ENCODE peak calls at places on chromosomes 16 and 17, in six cellular contexts. N is prostate gland, D is left ventricle myocardium inferior, J is Peyer's patch, C is A549, Y is AG04450. W is an unnamed sample.

GRCh38 chr17:78748730-78749317 is 33.2 kb downstream of the CYTH1 start:
- DNase-seq in N (peak; percentile 41), C (no peak), D (peak; percentile 50), Y (no peak), J (peak; percentile 91), W (peak; percentile 50)

GRCh38 chr16:47734987-47735594 is 274.0 kb downstream of the PHKB start:
- DNase-seq in J (no peak), N (peak; percentile 59), Y (no peak), D (no peak), C (no peak), W (no peak)

GRCh38 chr16:12293017-12293618 is 316.6 kb downstream of the SNX29 start:
- DNase-seq in Y (no peak), N (no peak), J (no peak), D (no peak), C (no peak), W (no peak)

GRCh38 chr16:68759062-68759461 is 22.0 kb downstream of the CDH1 start:
- DNase-seq in Y (no peak), N (no peak), D (no peak), J (no peak), C (no peak), W (no peak)

GRCh38 chr16:89367538-89368059 is 122.8 kb downstream of the ANKRD11 start:
- DNase-seq in Y (no peak), J (no peak), N (no peak), C (no peak), D (no peak), W (no peak)

GRCh38 chr17:59641799-59642484 is 22.2 kb downstream of the CLTC start:
- DNase-seq in D (no peak), Y (no peak), N (no peak), J (no peak), C (no peak), W (no peak)

GRCh38 chr17:8438441-8438840 is 2.8 kb downstream of the NDEL1 start:
- DNase-seq in C (no peak), J (no peak), D (no peak), Y (no peak), N (no peak), W (no peak)

GRCh38 chr16:87127061-87127765 is 190.0 kb downstream of the C16orf95 start:
- DNase-seq in D (peak; percentile 50), N (no peak), J (no peak), C (no peak), Y (no peak), W (no peak)

GRCh38 chr17:61306003-61306402 is 93.6 kb upstream of the TBX2 start:
- DNase-seq in N (no peak), C (no peak), D (no peak), J (no peak), Y (no peak), W (no peak)

GRCh38 chr17:48429156-48429555 is 858 bp downstream of the SKAP1 start:
- DNase-seq in N (no peak), Y (no peak), D (no peak), C (no peak), J (peak; percentile 58), W (no peak)

GRCh38 chr17:17175917-17176316 is 30.2 kb downstream of the PLD6 start:
- DNase-seq in D (no peak), C (no peak), Y (no peak), J (peak; percentile 69), N (no peak), W (no peak)

GRCh38 chr17:4101127-4101798 is 41.6 kb downstream of the ZZEF1 start:
- DNase-seq in Y (no peak), J (peak; percentile 42), C (peak; percentile 31), N (no peak), D (no peak), W (no peak)

GRCh38 chr16:85249418-85249817 is 137.1 kb upstream of the CIBAR2 start:
- DNase-seq in D (no peak), N (no peak), Y (no peak), J (no peak), C (no peak), W (no peak)

GRCh38 chr17:21042434-21043295 is at the start of gene USP22:
- DNase-seq in D (no peak), Y (no peak), J (peak; percentile 63), C (no peak), N (peak; percentile 13), W (peak; percentile 94)

GRCh38 chr17:804541-805435 is 22.6 kb downstream of the MRM3 start:
- DNase-seq in N (no peak), Y (no peak), J (no peak), C (no peak), D (no peak), W (no peak)

GRCh38 chr16:4309833-4310266 is 6.0 kb upstream of the GLIS2 start:
- DNase-seq in N (no peak), C (peak; percentile 88), D (peak; percentile 54), Y (peak; percentile 80), J (peak; percentile 85), W (no peak)

GRCh38 chr16:70694088-70694487 is 8.2 kb upstream of the MTSS2 start:
- DNase-seq in N (no peak), J (no peak), C (peak; percentile 85), D (no peak), Y (peak; percentile 55), W (peak; percentile 94)

GRCh38 chr16:24851700-24852099 is 5.9 kb downstream of the SLC5A11 start:
- DNase-seq in N (no peak), Y (no peak), J (no peak), D (no peak), C (peak; percentile 63), W (no peak)

GRCh38 chr17:14205992-14206461 is 30.6 kb downstream of the CDRT15 start:
- DNase-seq in J (peak; percentile 85), Y (no peak), N (peak; percentile 94), C (no peak), D (peak; percentile 87), W (peak; percentile 92)

GRCh38 chr17:35981246-35981645 is at the start of gene CCL16:
- DNase-seq in N (no peak), C (no peak), Y (no peak), J (no peak), D (no peak), W (no peak)

GRCh38 chr17:35978346-35978745 is 3.0 kb downstream of the CCL16 start:
- DNase-seq in J (no peak), C (no peak), N (no peak), Y (no peak), D (no peak), W (no peak)

GRCh38 chr17:35982409-35983191 is 1.3 kb upstream of the CCL16 start:
- DNase-seq in C (no peak), J (no peak), D (no peak), Y (no peak), N (no peak), W (no peak)

GRCh38 chr17:35984140-35984539 is 2.4 kb downstream of the CCL14 start:
- DNase-seq in N (no peak), D (no peak), J (no peak), Y (no peak), C (no peak), W (no peak)

DNA sequence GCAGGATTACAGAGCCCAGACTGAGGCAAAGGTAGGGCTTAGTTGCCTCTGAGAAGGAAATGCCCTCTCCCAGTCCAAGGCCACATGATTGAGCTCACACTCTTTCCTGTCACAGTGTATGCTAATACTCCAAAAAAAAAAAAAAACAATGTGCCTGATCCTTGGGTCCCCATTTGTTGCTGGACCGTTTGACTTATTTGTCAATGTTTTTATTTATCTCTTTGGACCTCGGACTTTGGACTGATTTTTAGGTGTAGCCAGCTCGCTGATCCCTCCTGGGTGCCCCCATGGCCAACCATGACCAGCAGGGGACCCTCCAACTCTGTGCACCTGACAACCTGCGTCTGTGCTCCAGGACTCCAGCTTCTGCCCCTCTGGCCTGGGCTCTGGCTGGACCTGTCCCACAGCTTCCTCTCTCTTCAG is 622 bp upstream of the CCL16 start:
- DNase-seq in Y (no peak), C (no peak), J (peak; percentile 54), N (no peak), D (no peak), W (no peak)
- TF ChIP-seq CTCF in Y (no peak), C (no peak), J (no peak), N (no peak), D (no peak), W (no peak)

DNA sequence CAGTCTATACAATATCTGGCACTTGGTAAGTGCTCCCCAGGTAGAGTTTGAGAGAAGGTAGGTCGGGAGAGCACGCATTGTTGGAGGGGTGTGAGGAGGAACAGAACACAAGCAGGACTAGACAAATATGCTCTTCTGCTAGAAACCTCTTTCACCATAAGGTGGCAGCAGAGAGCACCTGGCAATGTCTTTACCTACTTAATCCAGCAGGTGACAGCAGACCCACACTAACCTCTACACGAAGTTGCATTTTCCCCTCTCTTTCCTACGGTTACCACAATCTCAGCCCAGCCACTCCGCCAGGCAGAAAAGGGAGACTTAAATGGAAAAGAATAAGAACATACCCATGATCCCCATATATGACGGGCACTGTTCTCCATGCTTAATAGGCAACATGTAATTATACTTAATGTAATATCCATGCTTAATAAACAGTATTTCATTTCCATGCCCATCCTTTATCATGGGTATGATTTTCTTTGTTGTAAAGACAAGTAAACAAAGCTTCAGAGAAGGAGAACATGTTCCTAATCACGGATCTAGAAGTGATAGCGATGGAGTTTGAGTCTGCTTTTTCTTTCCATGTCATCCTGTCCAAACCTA is 55.1 kb upstream of the CCL2 start:
- DNase-seq in J (peak; percentile 84), C (peak; percentile 87), Y (peak; percentile 80), N (peak; percentile 83), D (peak; percentile 44), W (peak; percentile 74)
- H3K27ac ChIP-seq in J (no peak overlapping the region), C (peak overlapping the region; percentile 16), Y (no peak overlapping the region), N (no peak overlapping the region), D (peak overlapping the region; percentile 36), W (no peak overlapping the region)

GRCh38 chr16:9946022-9946720 is 236.1 kb downstream of the GRIN2A start:
- DNase-seq in J (no peak), C (no peak), D (no peak), Y (no peak), N (no peak), W (no peak)
- TF ChIP-seq CTCF in J (no peak), C (no peak), D (peak; percentile 37), Y (no peak), N (no peak), W (no peak)

GRCh38 chr16:67397451-67397801 is 4.1 kb upstream of the TPPP3 start:
- DNase-seq in D (peak; percentile 78), N (no peak), C (no peak), Y (no peak), J (no peak), W (no peak)

GRCh38 chr16:67396775-67397450 is 3.6 kb upstream of the TPPP3 start:
- DNase-seq in J (no peak), Y (no peak), N (no peak), D (no peak), C (no peak), W (no peak)

GRCh38 chr16:67395105-67395457 is 1.8 kb upstream of the TPPP3 start:
- DNase-seq in C (no peak), N (no peak), D (no peak), J (no peak), Y (no peak), W (no peak)

GRCh38 chr16:67395458-67396158 is 2.3 kb upstream of the TPPP3 start:
- DNase-seq in D (no peak), C (no peak), J (no peak), Y (no peak), N (no peak), W (no peak)

DNA sequence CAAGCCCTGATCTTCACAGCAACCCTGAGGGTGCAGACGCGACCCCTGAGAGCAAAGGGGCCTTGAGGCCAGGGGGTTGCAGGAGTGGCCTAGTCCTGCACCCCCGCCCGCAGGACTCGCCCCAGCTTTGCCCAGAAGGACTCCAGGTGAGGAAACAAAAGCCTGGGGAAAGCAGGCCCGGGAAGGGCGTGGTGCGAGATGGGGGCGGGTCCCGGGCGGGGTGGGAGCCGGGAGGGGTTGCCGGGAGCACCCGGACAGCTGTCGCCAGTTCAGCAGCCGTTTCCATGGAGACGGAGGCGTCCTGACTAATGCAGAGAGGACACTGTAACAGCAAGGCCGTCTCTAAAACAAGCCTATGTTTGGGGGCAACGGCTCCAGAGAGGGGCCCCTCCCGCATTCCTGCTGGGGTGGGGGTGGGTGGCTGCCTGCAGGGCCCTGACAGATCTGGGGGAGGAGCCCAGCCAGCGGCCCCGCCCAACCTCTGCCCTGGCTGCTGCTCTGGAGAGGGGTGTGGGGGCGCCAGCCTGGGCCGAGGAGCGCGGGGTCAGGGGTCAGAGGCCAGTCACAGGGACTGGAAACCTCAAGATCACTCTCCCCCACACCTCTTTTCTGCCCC is 3.0 kb upstream of the TPPP3 start:
- DNase-seq in Y (no peak), D (peak; percentile 79), J (peak; percentile 90), N (peak; percentile 57), C (peak; percentile 84), W (peak; percentile 87)
- H3K27ac ChIP-seq in Y (no peak overlapping the region), D (peak overlapping the region; percentile 72), J (peak overlapping the region; percentile 68), N (no peak overlapping the region), C (peak overlapping the region; percentile 68), W (peak overlapping the region; percentile 72)